ENCODE peak calls at places on chromosomes 2 and 18, in nine cellular contexts. H is right lobe of liver, W is PC-9, O is fibroblast of lung, T is thyroid gland, A is heart right ventricle, M is cardiac muscle cell, K is tibial nerve, U is tibial artery. S is an unnamed sample. For H3K9me3, the result is how much of the 10 kb centered on the place peaks cover.

GRCh38 chr2:205902041-205902898 is 183.7 kb downstream of the INO80D start:
- DNase-seq in H (no peak), W (no peak), O (peak), T (no peak), A (no peak), M (peak), K (no peak), U (no peak), S (peak)

GRCh38 chr2:157849591-157849990 is 26.5 kb downstream of the ACVR1 start:
- DNase-seq in H (no peak), W (no peak), O (no peak), T (no peak), A (no peak), M (no peak), K (no peak), U (no peak), S (no peak)

GRCh38 chr2:153872311-153873061 is 764 bp downstream of the GALNT13 start:
- DNase-seq in H (no peak), W (no peak), O (no peak), T (no peak), A (no peak), M (no peak), K (no peak), U (no peak), S (no peak)

GRCh38 chr2:41038408-41038807 is 586.5 kb upstream of the SLC8A1 start:
- DNase-seq in H (no peak), W (no peak), O (peak), T (no peak), A (no peak), M (peak), K (no peak), U (no peak), S (no peak)

GRCh38 chr2:140064241-140064640 is 1284.1 kb upstream of the NXPH2 start:
- DNase-seq in H (no peak), W (no peak), O (no peak), T (no peak), A (no peak), M (no peak), K (no peak), U (no peak), S (no peak)

GRCh38 chr2:192288290-192288689 is 93.6 kb upstream of the TMEFF2 start:
- DNase-seq in H (no peak), W (no peak), O (no peak), T (no peak), A (no peak), M (peak), K (no peak), U (no peak), S (no peak)

GRCh38 chr2:182103531-182103930 is 117.9 kb downstream of the PPP1R1C start:
- DNase-seq in H (no peak), W (no peak), O (peak), T (no peak), A (no peak), M (no peak), K (no peak), U (no peak), S (no peak)

GRCh38 chr18:59514193-59514592 is 155.1 kb upstream of the LMAN1 start:
- DNase-seq in H (peak), W (peak), O (peak), T (peak), A (peak), M (peak), K (peak), U (peak), S (peak)

GRCh38 chr18:3261035-3261392 is 919 bp upstream of the MYL12B start:
- DNase-seq in H (no peak), W (no peak), O (no peak), T (no peak), A (no peak), M (no peak), K (no peak), U (no peak), S (no peak)

GRCh38 chr2:38933653-38934052 is 44.0 kb downstream of the ARHGEF33 start:
- DNase-seq in H (no peak), W (no peak), O (peak), T (no peak), A (no peak), M (peak), K (no peak), U (no peak), S (no peak)

GRCh38 chr18:1013951-1014350 is 109.3 kb downstream of the ADCYAP1 start:
- DNase-seq in H (no peak), W (no peak), O (no peak), T (no peak), A (no peak), M (no peak), K (no peak), U (no peak), S (no peak)

GRCh38 chr2:222610746-222611145 is 45.1 kb downstream of the FARSB start:
- DNase-seq in H (no peak), W (no peak), O (no peak), T (peak), A (no peak), M (peak), K (no peak), U (no peak), S (no peak)

GRCh38 chr2:45964226-45964841 is 312.9 kb downstream of the PRKCE start:
- DNase-seq in H (peak), W (peak), O (peak), T (peak), A (peak), M (peak), K (peak), U (peak), S (peak)

GRCh38 chr2:15807418-15808220 is 132.7 kb upstream of the MYCN start:
- DNase-seq in H (no peak), W (no peak), O (no peak), T (no peak), A (no peak), M (no peak), K (no peak), U (no peak), S (no peak)

GRCh38 chr2:163348843-163349395 is 386.9 kb downstream of the FIGN start:
- DNase-seq in H (no peak), W (peak), O (peak), T (no peak), A (no peak), M (peak), K (peak), U (no peak), S (no peak)

GRCh38 chr2:201275069-201275468 is 14.7 kb downstream of the CASP8 start:
- DNase-seq in H (no peak), W (no peak), O (no peak), T (no peak), A (no peak), M (no peak), K (no peak), U (no peak), S (no peak)

DNA sequence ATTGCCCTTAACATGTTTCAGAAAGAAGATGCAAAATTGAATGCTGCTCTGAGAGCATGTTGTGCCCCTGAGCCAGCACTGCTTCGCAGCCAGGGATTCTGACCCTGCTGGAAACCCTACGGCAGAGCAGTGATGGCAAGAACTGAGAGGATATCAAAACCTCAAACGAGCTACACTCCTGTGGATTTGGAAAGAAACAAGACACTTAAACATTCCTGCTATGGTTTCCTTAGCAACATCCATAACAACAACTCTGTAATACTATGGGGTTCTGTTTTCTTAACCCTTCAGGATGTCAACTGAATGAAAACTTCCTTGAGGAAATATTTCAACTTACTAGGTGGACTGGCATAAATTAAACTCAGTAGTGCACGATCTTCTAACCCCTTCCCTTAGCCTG is 649.1 kb downstream of the NYAP2 start:
- DNase-seq in H (no peak), W (peak), O (peak), T (peak), A (no peak), M (peak), K (no peak), U (no peak), S (no peak)
- TF ChIP-seq CTCF in H (no peak), W (no peak), O (no peak), T (no peak), A (no peak), M (no peak), K (no peak), U (no peak), S (no peak)

DNA sequence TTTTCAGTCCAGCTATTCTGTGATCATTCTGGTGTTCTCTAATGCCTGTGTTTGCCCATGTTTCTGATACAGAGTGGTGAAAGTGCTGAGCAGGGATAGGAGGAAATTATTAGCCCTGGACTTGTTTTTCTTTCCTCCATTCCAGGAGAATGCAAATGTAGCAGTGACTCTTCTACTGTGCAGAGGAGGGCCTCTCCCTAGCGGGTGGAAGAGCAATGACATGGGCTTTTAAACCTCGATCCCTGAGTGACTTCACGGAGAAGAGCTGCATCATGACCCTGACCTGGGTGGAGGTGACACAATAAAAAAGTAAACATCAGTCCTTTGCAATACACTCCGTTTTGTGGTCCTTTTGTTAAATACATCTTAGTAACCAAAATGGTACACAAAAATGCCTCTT is 68.0 kb upstream of the NETO1 start:
- DNase-seq in H (no peak), W (no peak), O (no peak), T (no peak), A (no peak), M (no peak), K (no peak), U (no peak), S (no peak)
- H3K9me3 ChIP-seq in H (under half), W (under half), O (under half), T (under half), A (under half), M (under half), K (under half), U (under half), S (under half)

DNA sequence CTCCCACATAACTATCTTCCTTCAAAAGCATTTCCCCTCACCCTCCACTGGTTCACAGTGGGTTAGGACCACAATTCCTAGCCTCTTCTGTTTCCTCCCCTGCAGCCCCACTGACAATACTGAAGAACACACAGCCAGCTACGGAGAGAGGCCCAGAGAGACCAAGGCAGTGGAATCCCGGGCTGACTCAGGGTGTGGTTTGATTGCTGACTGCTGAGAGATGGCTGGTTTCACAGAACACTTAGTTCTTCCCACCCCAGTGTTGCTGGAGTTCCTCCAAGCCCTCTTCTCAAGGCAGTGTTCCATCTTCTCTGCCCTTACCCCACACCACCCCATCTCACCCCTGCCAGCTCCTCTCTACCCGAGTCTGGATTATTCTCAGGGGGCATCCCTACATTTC is 43.3 kb upstream of the ZFP36L2 start:
- DNase-seq in H (no peak), W (no peak), O (peak), T (peak), A (peak), M (peak), K (peak), U (peak), S (no peak)
- H3K4me3 ChIP-seq in H (no peak), W (no peak), O (no peak), T (no peak), A (no peak), M (no peak), K (no peak), U (no peak), S (no peak)

DNA sequence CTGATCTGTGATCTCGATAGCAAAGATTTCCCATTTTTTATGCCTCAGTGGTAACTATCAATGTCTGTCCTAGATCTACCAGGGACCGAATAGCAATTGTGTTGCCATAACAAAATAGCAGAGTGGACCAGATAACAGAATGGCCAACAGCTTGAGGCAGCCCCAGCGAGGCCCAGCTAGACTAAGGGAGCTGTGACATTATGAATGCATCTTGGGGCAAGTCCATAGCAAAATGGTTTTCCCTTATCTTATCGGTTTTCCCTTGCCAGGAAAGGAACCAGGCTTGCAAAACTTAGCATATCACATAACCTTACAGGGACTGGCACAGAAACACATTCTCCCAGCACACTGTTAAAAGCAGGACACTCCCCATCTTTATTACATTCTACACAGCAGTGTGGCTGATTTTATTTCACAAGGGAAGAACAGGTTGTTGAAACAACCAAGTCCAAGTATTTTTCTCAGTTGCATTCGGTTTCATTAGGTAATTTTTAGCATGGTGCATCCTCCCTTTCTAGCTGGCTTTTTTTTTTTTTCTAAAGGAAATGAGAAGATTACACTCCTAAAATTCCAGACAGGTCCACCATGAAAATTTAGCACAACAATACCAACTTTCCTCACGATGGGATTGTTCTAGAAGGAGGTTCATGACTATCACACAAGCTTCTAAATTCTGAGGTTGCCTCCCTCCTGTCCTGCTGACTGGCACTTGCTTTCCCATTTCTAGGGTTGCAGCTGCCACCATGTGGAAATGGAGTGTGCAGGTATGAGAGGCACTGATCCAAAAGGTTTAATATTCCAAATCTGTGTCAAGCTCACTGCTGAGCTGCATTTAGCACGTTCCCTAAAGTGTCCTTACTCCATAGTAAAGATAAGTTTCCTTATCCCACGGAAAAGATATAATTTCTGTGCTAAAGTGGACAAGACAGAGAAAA is 97.0 kb upstream of the SLC35G4 start:
- DNase-seq in H (no peak), W (no peak), O (no peak), T (no peak), A (no peak), M (peak), K (no peak), U (no peak), S (no peak)
- TF ChIP-seq CTCF in H (no peak), W (no peak), O (no peak), T (no peak), A (peak), M (peak), K (no peak), U (no peak), S (no peak)

GRCh38 chr2:22787745-22788144 is 597.2 kb upstream of the KLHL29 start:
- DNase-seq in H (no peak), W (no peak), O (no peak), T (no peak), A (no peak), M (no peak), K (no peak), U (no peak), S (no peak)

GRCh38 chr2:22788749-22789148 is 596.2 kb upstream of the KLHL29 start:
- DNase-seq in H (no peak), W (no peak), O (no peak), T (no peak), A (no peak), M (no peak), K (no peak), U (no peak), S (no peak)

DNA sequence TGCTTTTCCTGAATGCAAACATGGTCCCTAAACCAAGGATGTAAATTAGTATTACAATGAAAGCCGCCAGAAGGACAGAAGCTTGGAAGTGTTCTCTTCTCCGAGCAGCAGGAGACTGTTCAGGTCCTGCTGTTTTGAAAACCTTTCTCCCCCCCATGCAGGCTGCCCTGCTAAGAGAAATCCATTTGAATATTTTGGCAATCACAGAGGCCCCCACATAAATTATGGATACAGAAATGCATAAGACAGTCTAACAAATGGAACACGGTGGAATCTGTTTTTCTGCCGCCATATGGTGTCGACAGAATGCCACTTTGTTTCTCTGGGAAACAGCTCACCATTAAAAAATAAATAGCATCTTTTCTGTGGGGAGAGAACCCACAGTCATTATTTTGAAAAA is 600.4 kb upstream of the KLHL29 start:
- DNase-seq in H (no peak), W (no peak), O (no peak), T (no peak), A (no peak), M (no peak), K (no peak), U (no peak), S (no peak)
- H3K9me3 ChIP-seq in H (under half), W (under half), O (under half), T (under half), A (under half), M (under half), K (under half), U (under half), S (under half)

S was measured in mucosa of descending colon.